ENCODE peak calls at places on chromosome 13, in eight cellular contexts. W, I, V, C, H, P, F and A are unnamed samples. For H3K4me1, the result is how much of the 10 kb centered on the place peaks cover.

GRCh38 chr13:49569993-49570689 is 15.2 kb downstream of the RCBTB1 start:
- DNase-seq in W (peak), I (no peak), V (peak), C (peak), H (no peak), P (no peak), F (no peak), A (no peak)

GRCh38 chr13:32737679-32738078 is 151.4 kb downstream of the PDS5B start:
- DNase-seq in W (no peak), I (no peak), V (peak), C (no peak), H (no peak), P (no peak), F (no peak), A (no peak)

GRCh38 chr13:99370476-99371272 is 63.5 kb upstream of the GPR183 start:
- DNase-seq in W (no peak), I (no peak), V (no peak), C (no peak), H (no peak), P (peak), F (no peak), A (no peak)

GRCh38 chr13:24264976-24265375 is 44.4 kb upstream of the C1QTNF9 start:
- DNase-seq in W (no peak), I (no peak), V (no peak), C (peak), H (no peak), P (peak), F (no peak), A (no peak)

GRCh38 chr13:45269204-45269603 is 68.4 kb upstream of the KCTD4 start:
- DNase-seq in W (no peak), I (peak), V (no peak), C (peak), H (peak), P (no peak), F (no peak), A (no peak)

GRCh38 chr13:20824762-20825161 is 51.0 kb upstream of the EEF1AKMT1 start:
- DNase-seq in W (no peak), I (no peak), V (peak), C (no peak), H (no peak), P (no peak), F (no peak), A (no peak)

GRCh38 chr13:65825039-65825438 is 1405.1 kb downstream of the PCDH9 start:
- DNase-seq in W (no peak), I (no peak), V (no peak), C (no peak), H (no peak), P (no peak), F (no peak), A (no peak)

GRCh38 chr13:99979453-99980200 is 2.0 kb upstream of the ZIC2 start:
- DNase-seq in W (peak), I (no peak), V (peak), C (no peak), H (no peak), P (no peak), F (no peak), A (no peak)

GRCh38 chr13:101838305-101838835 is 385.9 kb downstream of the ITGBL1 start:
- DNase-seq in W (no peak), I (no peak), V (peak), C (no peak), H (no peak), P (no peak), F (no peak), A (no peak)

GRCh38 chr13:46686171-46686570 is 110.8 kb downstream of the ESD start:
- DNase-seq in W (no peak), I (no peak), V (no peak), C (no peak), H (no peak), P (no peak), F (no peak), A (no peak)

GRCh38 chr13:98349731-98350305 is 172.7 kb upstream of the RNF113B start:
- DNase-seq in W (peak), I (no peak), V (no peak), C (no peak), H (peak), P (no peak), F (peak), A (peak)

GRCh38 chr13:29171244-29171643 is 351.1 kb downstream of the MTUS2 start:
- DNase-seq in W (no peak), I (no peak), V (no peak), C (no peak), H (no peak), P (no peak), F (no peak), A (no peak)

DNA sequence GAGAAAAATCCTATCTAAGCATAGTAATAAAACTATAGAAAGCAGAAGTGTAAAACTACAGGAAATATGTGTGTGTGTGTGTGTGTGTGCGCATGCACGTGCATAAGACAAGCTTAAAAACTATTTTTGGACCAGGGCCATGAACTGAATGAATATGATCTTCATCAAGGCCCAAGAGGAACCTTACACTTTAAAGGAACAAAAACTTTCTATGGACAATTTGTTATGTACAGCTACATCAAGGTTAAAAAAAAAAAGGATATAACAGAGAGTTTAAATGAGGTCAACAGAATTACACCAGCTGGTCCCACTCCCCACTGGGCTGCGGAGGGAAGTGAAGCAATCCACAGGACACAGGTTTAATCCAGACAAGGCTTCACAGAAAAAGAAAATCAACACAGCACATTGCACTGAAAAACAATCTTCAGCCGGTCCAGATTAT is 151.1 kb downstream of the LHFPL6 start:
- DNase-seq in W (no peak), I (peak), V (no peak), C (no peak), H (peak), P (no peak), F (peak), A (peak)
- H3K27ac ChIP-seq in W (no peak), I (peak), V (no peak), C (no peak), H (no peak), P (peak), F (peak), A (peak)

DNA sequence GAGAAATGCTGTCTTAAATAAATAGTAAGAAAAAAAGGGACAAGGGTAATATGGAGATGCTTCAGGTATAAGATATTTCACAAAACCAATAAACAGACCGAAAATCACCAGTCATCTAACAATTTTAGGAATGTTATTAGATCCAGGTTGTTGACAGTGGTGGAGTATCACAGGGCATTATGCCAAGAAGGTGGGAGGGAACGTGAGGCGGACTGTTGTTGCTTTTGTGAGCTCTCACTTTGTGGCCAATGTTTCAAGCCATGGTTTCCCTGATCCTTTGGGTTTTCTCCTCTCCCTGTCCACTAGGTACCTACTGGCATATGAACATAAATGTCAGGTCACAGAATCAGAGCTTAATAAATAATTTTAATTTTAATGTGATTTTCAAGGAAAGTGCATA is 790.3 kb upstream of the SLITRK1 start:
- DNase-seq in W (no peak), I (no peak), V (no peak), C (no peak), H (no peak), P (no peak), F (no peak), A (no peak)
- H3K4me1 ChIP-seq in W (under half), I (under half), V (under half), C (under half), H (under half), P (under half), F (under half), A (under half)

DNA sequence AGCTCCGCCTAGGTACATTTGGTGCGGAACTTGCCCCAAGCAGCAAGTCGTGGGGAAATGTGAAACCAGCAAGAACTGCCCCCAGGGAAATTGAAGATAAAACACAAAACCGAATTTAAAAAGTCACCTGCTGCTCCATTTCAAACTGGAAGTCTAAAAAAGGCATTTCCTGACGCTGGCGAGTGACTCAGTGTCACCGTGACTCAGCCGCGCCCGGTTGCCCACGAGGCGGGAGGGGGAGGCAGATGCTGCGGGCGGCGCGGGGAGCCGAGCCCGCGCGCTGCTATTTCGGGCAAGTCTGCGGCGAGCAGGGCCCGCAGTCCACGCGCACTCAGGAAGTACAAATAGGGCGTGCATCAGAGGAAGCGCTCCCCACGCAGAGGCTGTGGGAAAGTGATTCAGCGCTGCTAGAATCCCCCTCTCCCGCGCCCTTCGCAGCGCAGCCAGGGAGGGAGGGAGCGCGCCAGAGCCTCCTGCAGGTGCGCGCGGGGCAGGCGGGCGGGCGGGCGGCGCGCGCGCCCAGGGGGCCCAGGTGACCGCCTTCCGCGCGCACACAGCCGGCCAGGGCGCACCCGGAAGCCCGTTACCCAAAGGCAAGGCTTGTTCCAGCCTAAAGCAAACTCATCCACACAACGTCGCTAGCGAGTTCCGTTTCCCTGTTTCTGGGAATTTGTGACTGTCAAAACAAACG is 168.8 kb downstream of the COL4A1 start:
- DNase-seq in W (peak), I (peak), V (peak), C (peak), H (peak), P (no peak), F (peak), A (peak)
- H3K4me3 ChIP-seq in W (peak), I (peak), V (peak), C (peak), H (peak), P (peak), F (no peak), A (peak)

GRCh38 chr13:63438951-63439350 is 2023.3 kb upstream of the PCDH20 start:
- DNase-seq in W (no peak), I (no peak), V (no peak), C (no peak), H (no peak), P (no peak), F (no peak), A (no peak)

GRCh38 chr13:63433546-63434150 is 2018.0 kb upstream of the PCDH20 start:
- DNase-seq in W (no peak), I (no peak), V (no peak), C (peak), H (no peak), P (no peak), F (no peak), A (no peak)

GRCh38 chr13:63435668-63436275 is 2020.1 kb upstream of the PCDH20 start:
- DNase-seq in W (no peak), I (peak), V (peak), C (peak), H (no peak), P (no peak), F (no peak), A (no peak)

DNA sequence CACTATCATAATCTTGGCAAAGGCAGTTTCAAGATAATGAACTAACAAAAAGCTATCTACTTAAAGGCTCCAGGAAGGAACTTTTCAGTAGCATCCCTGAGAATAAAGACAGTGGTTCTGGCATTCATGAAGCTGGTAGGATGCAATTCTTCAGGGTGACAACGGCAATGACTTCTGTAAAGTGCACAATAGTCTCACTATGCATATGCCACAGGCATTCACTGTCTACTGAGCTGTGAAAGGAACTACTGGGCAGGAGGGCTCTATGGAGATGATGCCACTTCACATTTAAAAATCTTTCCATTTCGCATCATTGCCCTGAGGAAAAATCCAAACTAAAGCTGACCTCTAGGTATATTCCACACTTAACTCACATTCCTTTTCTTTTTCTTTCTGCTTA is 2020.6 kb upstream of the PCDH20 start:
- DNase-seq in W (no peak), I (no peak), V (no peak), C (no peak), H (no peak), P (no peak), F (no peak), A (no peak)
- H3K27ac ChIP-seq in W (peak), I (no peak), V (no peak), C (peak), H (no peak), P (no peak), F (no peak), A (no peak)

GRCh38 chr13:77306458-77306857 is 20.4 kb downstream of the MYCBP2 start:
- DNase-seq in W (no peak), I (no peak), V (no peak), C (no peak), H (no peak), P (no peak), F (no peak), A (no peak)
- H3K4me1 ChIP-seq in W (under half), I (under half), V (under half), C (under half), H (half or more), P (under half), F (half or more), A (half or more)

GRCh38 chr13:91017031-91017668 is 330.3 kb upstream of the MIR17HG start:
- DNase-seq in W (peak), I (peak), V (peak), C (peak), H (peak), P (no peak), F (peak), A (no peak)
- H3K4me3 ChIP-seq in W (no peak), I (no peak), V (no peak), C (no peak), H (no peak), P (no peak), F (no peak), A (no peak)